ENCODE peak calls at places on chromosome 9, in seven cellular contexts. H is GM19239; Q is AG09309; U is GM10248; G is activated naive CD4-positive, alpha-beta T cell treated with anti-CD3 and anti-CD28 coated beads for 36 hours; O is left ventricle myocardium inferior; W is thyroid gland. L is an unnamed sample.

GRCh38 chr9:96453625-96454024 is 3.7 kb downstream of the HABP4 start:
- DNase-seq in H (no peak), Q (no peak), U (no peak), G (peak), O (no peak), W (peak), L (no peak)

GRCh38 chr9:131394464-131395026 is 659 bp downstream of the PRRC2B start:
- DNase-seq in H (no peak), Q (no peak), U (peak), G (peak), O (peak), W (peak), L (peak)

GRCh38 chr9:136361047-136361756 is 2.3 kb downstream of the DNLZ start:
- DNase-seq in H (no peak), Q (no peak), U (no peak), G (no peak), O (no peak), W (no peak), L (no peak)

GRCh38 chr9:109083813-109084405 is 35.8 kb downstream of the TMEM245 start:
- DNase-seq in H (no peak), Q (no peak), U (no peak), G (no peak), O (no peak), W (no peak), L (no peak)

GRCh38 chr9:70954126-70954525 is 167.3 kb downstream of the TRPM3 start:
- DNase-seq in H (no peak), Q (peak), U (no peak), G (no peak), O (no peak), W (no peak), L (no peak)

GRCh38 chr9:116697887-116698286 is 10.8 kb downstream of the TRIM32 start:
- DNase-seq in H (no peak), Q (no peak), U (no peak), G (no peak), O (no peak), W (no peak), L (no peak)

GRCh38 chr9:15736569-15736968 is 183.7 kb downstream of the CCDC171 start:
- DNase-seq in H (no peak), Q (no peak), U (no peak), G (no peak), O (no peak), W (peak), L (no peak)

GRCh38 chr9:87109851-87110250 is 162.5 kb upstream of the GAS1 start:
- DNase-seq in H (no peak), Q (no peak), U (no peak), G (no peak), O (no peak), W (no peak), L (no peak)

GRCh38 chr9:6552033-6552737 is 93.3 kb downstream of the GLDC start:
- DNase-seq in H (no peak), Q (no peak), U (no peak), G (no peak), O (no peak), W (no peak), L (no peak)

GRCh38 chr9:104836235-104836634 is 72.3 kb downstream of the NIPSNAP3B start:
- DNase-seq in H (peak), Q (no peak), U (no peak), G (no peak), O (no peak), W (peak), L (no peak)

GRCh38 chr9:561430-561829 is 280.1 kb upstream of the DMRT1 start:
- DNase-seq in H (no peak), Q (no peak), U (no peak), G (no peak), O (no peak), W (no peak), L (no peak)

GRCh38 chr9:2016411-2017208 is 1.5 kb downstream of the SMARCA2 start:
- DNase-seq in H (no peak), Q (no peak), U (peak), G (peak), O (peak), W (peak), L (peak)

GRCh38 chr9:95264954-95265615 is 52.4 kb downstream of the FANCC start:
- DNase-seq in H (no peak), Q (peak), U (no peak), G (no peak), O (no peak), W (no peak), L (no peak)

GRCh38 chr9:127457191-127457878 is 6.0 kb downstream of the LRSAM1 start:
- DNase-seq in H (no peak), Q (no peak), U (no peak), G (no peak), O (no peak), W (no peak), L (no peak)

GRCh38 chr9:89668216-89668867 is 63.5 kb downstream of the GADD45G start:
- DNase-seq in H (no peak), Q (no peak), U (no peak), G (peak), O (no peak), W (peak), L (no peak)

GRCh38 chr9:130336885-130337284 is 71.3 kb downstream of the HMCN2 start:
- DNase-seq in H (no peak), Q (no peak), U (no peak), G (no peak), O (no peak), W (no peak), L (no peak)

GRCh38 chr9:36470891-36471290 is 70.8 kb upstream of the RNF38 start:
- DNase-seq in H (peak), Q (no peak), U (peak), G (peak), O (peak), W (peak), L (no peak)

GRCh38 chr9:76898786-76899185 is 7.1 kb downstream of the PRUNE2 start:
- DNase-seq in H (no peak), Q (no peak), U (no peak), G (no peak), O (no peak), W (no peak), L (no peak)

GRCh38 chr9:73080110-73080683 is 71.5 kb upstream of the ANXA1 start:
- DNase-seq in H (no peak), Q (no peak), U (no peak), G (no peak), O (no peak), W (no peak), L (no peak)

GRCh38 chr9:96021616-96022444 is 146.3 kb downstream of the ERCC6L2 start:
- DNase-seq in H (no peak), Q (no peak), U (peak), G (no peak), O (peak), W (peak), L (no peak)

GRCh38 chr9:137459147-137459600 is at the start of gene NSMF:
- DNase-seq in H (peak), Q (no peak), U (peak), G (peak), O (peak), W (peak), L (peak)

GRCh38 chr9:114947058-114947457 is 16.7 kb upstream of the TNFSF8 start:
- DNase-seq in H (no peak), Q (no peak), U (no peak), G (no peak), O (no peak), W (no peak), L (no peak)

GRCh38 chr9:109192732-109193361 is 25.8 kb upstream of the FRRS1L start:
- DNase-seq in H (no peak), Q (no peak), U (no peak), G (no peak), O (no peak), W (peak), L (no peak)